ENCODE peak calls at places on chromosomes 16 and 17, in six cellular contexts. One of them, this sample, is unnamed.

GRCh38 chr17:16872836-16873653 is 98.9 kb downstream of the TNFRSF13B start:
- DNase-seq in HS-27A: no peak
- DNase-seq in H9: peak; percentile 83
- DNase-seq in CD4-positive, alpha-beta T cell: peak; percentile 40
- DNase-seq in lung: peak; percentile 39
- DNase-seq in AML-193: no peak
- DNase-seq in this sample: no peak

GRCh38 chr16:89373355-89374110 is 116.8 kb downstream of the ANKRD11 start:
- DNase-seq in lung: no peak
- DNase-seq in H9: no peak
- DNase-seq in CD4-positive, alpha-beta T cell: no peak
- DNase-seq in HS-27A: no peak
- DNase-seq in AML-193: no peak
- DNase-seq in this sample: no peak

GRCh38 chr17:74798239-74798707 is 22.1 kb upstream of the NAT9 start:
- DNase-seq in CD4-positive, alpha-beta T cell: no peak
- DNase-seq in H9: no peak
- DNase-seq in lung: no peak
- DNase-seq in AML-193: no peak
- DNase-seq in HS-27A: no peak
- DNase-seq in this sample: no peak

GRCh38 chr16:70782237-70782636 is 18.7 kb downstream of the VAC14 start:
- DNase-seq in AML-193: no peak
- DNase-seq in CD4-positive, alpha-beta T cell: no peak
- DNase-seq in H9: no peak
- DNase-seq in HS-27A: no peak
- DNase-seq in lung: no peak
- DNase-seq in this sample: no peak

GRCh38 chr17:10844667-10845387 is 6.9 kb upstream of the PIRT start:
- DNase-seq in lung: peak; percentile 78
- DNase-seq in H9: peak; percentile 90
- DNase-seq in AML-193: peak; percentile 12
- DNase-seq in CD4-positive, alpha-beta T cell: peak; percentile 72
- DNase-seq in HS-27A: peak; percentile 9
- DNase-seq in this sample: peak; percentile 26

GRCh38 chr17:16820979-16821543 is 131.0 kb downstream of the CCDC144A start:
- DNase-seq in lung: no peak
- DNase-seq in H9: peak; percentile 45
- DNase-seq in HS-27A: no peak
- DNase-seq in CD4-positive, alpha-beta T cell: no peak
- DNase-seq in AML-193: no peak
- DNase-seq in this sample: no peak

GRCh38 chr16:89491238-89491869 is 993 bp upstream of the ANKRD11 start:
- DNase-seq in lung: no peak
- DNase-seq in H9: no peak
- DNase-seq in AML-193: peak; percentile 52
- DNase-seq in HS-27A: no peak
- DNase-seq in CD4-positive, alpha-beta T cell: no peak
- DNase-seq in this sample: no peak

GRCh38 chr17:2903193-2903974 is 107.1 kb downstream of the RAP1GAP2 start:
- DNase-seq in lung: no peak
- DNase-seq in CD4-positive, alpha-beta T cell: no peak
- DNase-seq in H9: peak; percentile 36
- DNase-seq in HS-27A: no peak
- DNase-seq in AML-193: no peak
- DNase-seq in this sample: no peak

GRCh38 chr17:80119271-80119791 is 17.9 kb downstream of the GAA start:
- DNase-seq in lung: no peak
- DNase-seq in HS-27A: no peak
- DNase-seq in AML-193: no peak
- DNase-seq in CD4-positive, alpha-beta T cell: no peak
- DNase-seq in H9: peak; percentile 30
- DNase-seq in this sample: no peak

GRCh38 chr17:60506312-60506711 is 19.7 kb downstream of the APPBP2 start:
- DNase-seq in lung: no peak
- DNase-seq in CD4-positive, alpha-beta T cell: no peak
- DNase-seq in H9: no peak
- DNase-seq in AML-193: peak; percentile 61
- DNase-seq in HS-27A: no peak
- DNase-seq in this sample: no peak

GRCh38 chr17:82964851-82965341 is 114.5 kb upstream of the METRNL start:
- DNase-seq in HS-27A: no peak
- DNase-seq in lung: no peak
- DNase-seq in CD4-positive, alpha-beta T cell: peak; percentile 25
- DNase-seq in H9: peak; percentile 31
- DNase-seq in AML-193: no peak
- DNase-seq in this sample: no peak

GRCh38 chr16:70437582-70438324 is 1.1 kb downstream of the ST3GAL2 start:
- DNase-seq in CD4-positive, alpha-beta T cell: no peak
- DNase-seq in lung: no peak
- DNase-seq in H9: no peak
- DNase-seq in AML-193: no peak
- DNase-seq in HS-27A: no peak
- DNase-seq in this sample: no peak

GRCh38 chr16:79950932-79951719 is 350.6 kb upstream of the MAF start:
- DNase-seq in H9: no peak
- DNase-seq in HS-27A: no peak
- DNase-seq in AML-193: no peak
- DNase-seq in CD4-positive, alpha-beta T cell: no peak
- DNase-seq in lung: no peak
- DNase-seq in this sample: no peak

GRCh38 chr16:72947379-72948237 is 100.3 kb downstream of the ZFHX3 start:
- DNase-seq in AML-193: no peak
- DNase-seq in HS-27A: no peak
- DNase-seq in lung: no peak
- DNase-seq in H9: no peak
- DNase-seq in CD4-positive, alpha-beta T cell: no peak
- DNase-seq in this sample: no peak

GRCh38 chr16:20898938-20899502 is 1.1 kb downstream of the DCUN1D3 start:
- DNase-seq in AML-193: no peak
- DNase-seq in lung: no peak
- DNase-seq in HS-27A: no peak
- DNase-seq in CD4-positive, alpha-beta T cell: no peak
- DNase-seq in H9: no peak
- DNase-seq in this sample: no peak

GRCh38 chr17:50923611-50924010 is 57.5 kb upstream of the TOB1 start:
- DNase-seq in lung: no peak
- DNase-seq in AML-193: no peak
- DNase-seq in H9: no peak
- DNase-seq in CD4-positive, alpha-beta T cell: no peak
- DNase-seq in HS-27A: no peak
- DNase-seq in this sample: no peak

GRCh38 chr16:4578961-4579530 is 22.9 kb downstream of the C16orf96 start:
- DNase-seq in HS-27A: no peak
- DNase-seq in H9: no peak
- DNase-seq in AML-193: no peak
- DNase-seq in CD4-positive, alpha-beta T cell: no peak
- DNase-seq in lung: no peak
- DNase-seq in this sample: no peak

GRCh38 chr17:68972119-68972704 is 17.0 kb upstream of the ABCA8 start:
- DNase-seq in CD4-positive, alpha-beta T cell: no peak
- DNase-seq in lung: no peak
- DNase-seq in AML-193: peak; percentile 17
- DNase-seq in HS-27A: no peak
- DNase-seq in H9: no peak
- DNase-seq in this sample: no peak